ENCODE peak calls at places on chromosomes 12 and 14, in four cellular contexts. P is CD8-positive, alpha-beta T cell; R is dorsolateral prefrontal cortex; Q is left ventricle myocardium inferior. J is an unnamed sample. For H3K27me3, the result is how much of the 10 kb centered on the place peaks cover.

GRCh38 chr12:106140223-106140986 is 1.7 kb upstream of the NUAK1 start:
- DNase-seq in P (no peak), R (no peak), Q (no peak), J (no peak)

GRCh38 chr14:23147676-23148075 is 28.6 kb upstream of the CEBPE start:
- DNase-seq in P (no peak), R (peak), Q (no peak), J (peak)

GRCh38 chr14:80585506-80585835 is 356.1 kb downstream of the CEP128 start:
- DNase-seq in P (no peak), R (no peak), Q (no peak), J (no peak)

GRCh38 chr14:79225815-79226214 is 985.5 kb downstream of the DIO2 start:
- DNase-seq in P (no peak), R (no peak), Q (no peak), J (no peak)

GRCh38 chr14:60721331-60722162 is 2.6 kb downstream of the SIX4 start:
- DNase-seq in P (peak), R (no peak), Q (no peak), J (peak)

GRCh38 chr12:11741434-11742092 is 92.1 kb downstream of the ETV6 start:
- DNase-seq in P (no peak), R (no peak), Q (no peak), J (no peak)

GRCh38 chr12:15405601-15406000 is 83.3 kb downstream of the PTPRO start:
- DNase-seq in P (no peak), R (no peak), Q (no peak), J (no peak)

GRCh38 chr12:114439306-114439705 is 33.4 kb upstream of the TBX5 start:
- DNase-seq in P (no peak), R (no peak), Q (no peak), J (no peak)

GRCh38 chr12:124687695-124688301 is 120.4 kb upstream of the NCOR2 start:
- DNase-seq in P (peak), R (peak), Q (peak), J (no peak)

GRCh38 chr12:27083861-27084271 is 1.5 kb upstream of the C12orf71 start:
- DNase-seq in P (no peak), R (peak), Q (no peak), J (no peak)

GRCh38 chr12:97763113-97763512 is 300.5 kb downstream of the RMST start:
- DNase-seq in P (no peak), R (no peak), Q (no peak), J (no peak)

GRCh38 chr12:113239811-113240331 is 18.6 kb downstream of the TPCN1 start:
- DNase-seq in P (no peak), R (no peak), Q (peak), J (peak)

GRCh38 chr12:71755146-71755892 is 656 bp downstream of the RAB21 start:
- DNase-seq in P (peak), R (peak), Q (no peak), J (peak)

GRCh38 chr12:121576851-121577391 is 3.9 kb downstream of the KDM2B start:
- DNase-seq in P (no peak), R (no peak), Q (no peak), J (no peak)

GRCh38 chr12:26226119-26226518 is 30.7 kb downstream of the SSPN start:
- DNase-seq in P (no peak), R (peak), Q (no peak), J (no peak)

GRCh38 chr12:69467400-69467799 is 2.8 kb upstream of the FRS2 start:
- DNase-seq in P (no peak), R (no peak), Q (no peak), J (no peak)

GRCh38 chr14:21990116-21990515 is 316.5 kb upstream of the OR4E1 start:
- DNase-seq in P (no peak), R (no peak), Q (no peak), J (no peak)

GRCh38 chr12:1314523-1314922 is 279.9 kb downstream of the FBXL14 start:
- DNase-seq in P (no peak), R (no peak), Q (no peak), J (no peak)

GRCh38 chr14:27236601-27237000 is 638.8 kb upstream of the NOVA1 start:
- DNase-seq in P (no peak), R (no peak), Q (no peak), J (no peak)

GRCh38 chr12:26732010-26732908 is 100.7 kb downstream of the ITPR2 start:
- DNase-seq in P (no peak), R (no peak), Q (no peak), J (no peak)

GRCh38 chr14:99026471-99026870 is 245.5 kb downstream of the BCL11B start:
- DNase-seq in P (no peak), R (no peak), Q (no peak), J (no peak)
- H3K27me3 ChIP-seq in P (under half), R (under half), Q (half or more), J (under half)

GRCh38 chr14:68527329-68527851 is 265.5 kb downstream of the ZFP36L1 start:
- DNase-seq in P (no peak), R (no peak), Q (no peak), J (no peak)
- H3K4me3 ChIP-seq in P (no peak), R (no peak), Q (no peak), J (no peak)

GRCh38 chr12:64826234-64826633 is 1.8 kb downstream of the TBC1D30 start:
- DNase-seq in P (peak), R (peak), Q (peak), J (no peak)

GRCh38 chr12:64824500-64825142 is at the start of gene TBC1D30:
- DNase-seq in P (peak), R (peak), Q (no peak), J (no peak)

GRCh38 chr12:64821116-64821630 is 3.3 kb upstream of the TBC1D30 start:
- DNase-seq in P (no peak), R (no peak), Q (no peak), J (no peak)

GRCh38 chr12:64825143-64826011 is 930 bp downstream of the TBC1D30 start:
- DNase-seq in P (no peak), R (no peak), Q (no peak), J (no peak)

GRCh38 chr12:64824130-64824499 is 332 bp upstream of the TBC1D30 start:
- DNase-seq in P (no peak), R (no peak), Q (no peak), J (no peak)
- H3K27me3 ChIP-seq in P (under half), R (under half), Q (half or more), J (half or more)

DNA sequence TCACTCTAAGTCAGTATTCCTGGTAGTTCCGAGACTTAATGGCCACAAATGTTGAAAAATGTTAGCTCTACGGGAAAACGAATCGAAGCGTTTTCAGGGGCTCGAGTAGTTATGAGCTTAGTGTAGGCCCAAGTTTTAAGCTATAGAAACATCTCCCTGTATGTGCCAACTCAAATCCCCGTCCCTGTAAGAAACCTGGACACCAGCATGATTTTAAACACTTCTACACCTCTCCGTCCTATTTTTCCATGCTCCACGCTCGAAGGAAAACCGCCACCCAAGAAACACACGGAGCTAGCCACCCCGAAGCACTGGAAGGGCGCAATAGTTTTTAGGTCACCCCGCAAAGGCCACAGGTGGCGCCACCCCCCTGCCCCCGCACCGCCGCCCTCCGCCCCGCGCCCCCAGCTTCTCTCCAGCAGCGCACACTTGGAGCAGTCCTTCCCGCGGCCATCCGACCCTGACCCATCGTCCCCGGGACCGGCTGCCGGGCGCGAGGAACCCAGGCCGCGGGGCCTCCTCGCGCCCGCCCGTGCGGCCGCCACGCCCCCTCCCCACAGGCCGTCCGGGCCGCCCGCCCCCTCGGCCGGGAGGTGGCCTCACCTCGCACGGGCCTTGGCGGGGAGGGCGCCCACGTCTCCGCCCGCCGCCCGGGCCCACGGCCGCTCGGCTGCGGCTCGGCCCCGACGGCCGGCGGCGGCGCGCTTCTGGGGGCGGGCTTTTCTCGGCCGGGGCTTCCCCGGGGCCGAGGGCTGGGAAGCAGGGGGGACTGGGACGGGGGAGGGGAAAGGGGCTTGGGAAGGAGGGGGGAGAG is 519 bp downstream of the R3HDM2 start:
- DNase-seq in P (peak), R (no peak), Q (peak), J (peak)
- H3K4me3 ChIP-seq in P (peak), R (peak), Q (peak), J (peak)

DNA sequence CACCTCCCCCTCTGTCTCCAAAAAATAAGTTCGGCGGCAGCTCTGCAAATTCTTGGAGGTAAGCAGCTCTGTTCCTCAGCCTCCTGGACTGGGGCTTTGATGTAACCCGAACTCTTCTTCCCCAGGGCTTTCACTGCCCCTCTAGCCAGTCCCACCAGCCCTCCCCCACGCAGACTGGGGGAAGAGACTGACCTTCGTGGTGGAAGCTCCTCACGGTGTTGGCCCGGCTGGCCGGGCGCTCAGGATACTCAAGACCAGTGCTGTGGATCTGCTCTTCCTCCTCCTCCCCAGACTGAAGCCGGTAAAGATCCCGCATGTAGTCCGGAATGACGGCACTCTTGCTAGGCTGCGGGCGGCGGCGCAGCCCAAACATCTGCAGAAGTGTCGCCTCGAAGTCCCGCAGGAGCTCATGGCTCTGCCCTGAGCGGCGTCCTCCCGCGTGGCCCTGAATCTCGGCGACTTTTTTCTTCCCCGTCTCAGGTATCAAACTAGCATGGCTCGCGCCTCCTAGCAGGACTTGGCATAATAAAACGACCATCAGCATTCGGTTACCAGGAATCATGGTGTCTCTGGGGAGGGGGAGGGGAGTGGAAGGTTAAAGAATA is 4.9 kb downstream of the BMP4 start:
- DNase-seq in P (no peak), R (no peak), Q (peak), J (no peak)
- H3K27me3 ChIP-seq in P (under half), R (under half), Q (under half), J (half or more)

GRCh38 chr12:119593578-119594398 is at the start of gene TMEM233:
- DNase-seq in P (no peak), R (no peak), Q (peak), J (peak)

GRCh38 chr12:119592232-119592631 is 1.3 kb upstream of the TMEM233 start:
- DNase-seq in P (no peak), R (no peak), Q (no peak), J (peak)

GRCh38 chr12:119598159-119598558 is 4.6 kb downstream of the TMEM233 start:
- DNase-seq in P (no peak), R (no peak), Q (no peak), J (no peak)

GRCh38 chr12:119594772-119595445 is 1.3 kb downstream of the TMEM233 start:
- DNase-seq in P (no peak), R (no peak), Q (peak), J (peak)

DNA sequence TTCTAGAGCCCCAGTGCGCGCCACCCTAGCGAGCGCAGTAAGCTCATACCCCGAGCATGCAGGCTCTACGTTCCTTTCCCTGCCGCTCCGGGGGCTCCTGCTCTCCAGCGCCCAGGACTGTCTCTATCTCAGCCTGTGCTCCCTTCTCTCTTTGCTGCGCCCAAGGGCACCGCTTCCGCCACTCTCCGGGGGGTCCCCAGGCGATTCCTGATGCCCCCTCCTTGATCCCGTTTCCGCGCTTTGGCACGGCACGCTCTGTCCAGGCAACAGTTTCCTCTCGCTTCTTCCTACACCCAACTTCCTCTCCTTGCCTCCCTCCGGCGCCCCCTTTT is 791 bp downstream of the TMEM233 start:
- DNase-seq in P (no peak), R (no peak), Q (no peak), J (no peak)
- H3K4me3 ChIP-seq in P (no peak), R (peak), Q (peak), J (peak)

GRCh38 chr12:83474369-83474768 is 787.7 kb downstream of the TMTC2 start:
- DNase-seq in P (no peak), R (no peak), Q (no peak), J (no peak)
- H3K27me3 ChIP-seq in P (under half), R (under half), Q (under half), J (under half)

DNA sequence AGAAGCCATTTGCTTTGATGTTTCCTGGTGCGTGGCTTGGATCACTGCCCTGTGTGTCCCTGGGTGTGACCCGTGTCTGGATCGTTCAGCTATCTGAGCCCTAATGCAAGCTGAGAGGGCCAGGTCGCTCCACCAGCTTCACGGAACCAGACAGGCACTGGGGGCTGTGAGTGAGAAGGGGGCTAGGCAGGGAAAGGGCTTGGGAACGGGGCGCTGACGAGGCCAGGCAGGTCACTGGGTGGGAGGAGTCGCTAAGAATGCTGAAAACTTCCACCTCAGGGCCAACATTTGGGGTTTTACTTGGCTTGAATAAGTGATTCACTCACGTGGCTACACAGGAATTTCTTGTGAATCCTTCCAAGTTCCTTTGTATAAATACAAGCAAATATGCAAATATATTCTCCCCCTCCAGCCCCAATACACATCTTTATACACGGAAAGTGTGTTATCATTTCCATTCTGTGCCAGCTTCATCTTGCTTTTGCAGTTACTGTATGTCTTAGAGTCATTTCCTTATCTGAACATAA is 24.1 kb upstream of the MMP17 start:
- DNase-seq in P (no peak), R (no peak), Q (no peak), J (no peak)
- H3K4me3 ChIP-seq in P (no peak), R (no peak), Q (no peak), J (no peak)

GRCh38 chr12:55060970-55061543 is 41.3 kb downstream of the NEUROD4 start:
- DNase-seq in P (no peak), R (no peak), Q (no peak), J (no peak)
- H3K27me3 ChIP-seq in P (under half), R (under half), Q (half or more), J (under half)

GRCh38 chr12:109523071-109523470 is 45.6 kb downstream of the UBE3B start:
- DNase-seq in P (no peak), R (no peak), Q (peak), J (no peak)

GRCh38 chr12:109523504-109523903 is 46.1 kb downstream of the UBE3B start:
- DNase-seq in P (no peak), R (no peak), Q (no peak), J (no peak)

GRCh38 chr12:109527489-109528123 is 45.7 kb downstream of the MMAB start:
- DNase-seq in P (no peak), R (no peak), Q (no peak), J (no peak)

GRCh38 chr12:109525279-109525585 is 47.8 kb downstream of the UBE3B start:
- DNase-seq in P (no peak), R (no peak), Q (no peak), J (no peak)

GRCh38 chr12:109524466-109525278 is 47.2 kb downstream of the UBE3B start:
- DNase-seq in P (no peak), R (no peak), Q (no peak), J (no peak)
- H3K4me3 ChIP-seq in P (no peak), R (no peak), Q (no peak), J (no peak)

J was measured in gastrocnemius medialis.